ENCODE peak calls at places on chromosomes 7 and 10, in ten cellular contexts. T is aorta; U is right atrium auricular region; V is upper lobe of left lung; A is PC-9; N is lower lobe of right lung; O is CD8-positive, alpha-beta memory T cell; L is CD8-positive, alpha-beta T cell; P is OCI-LY7; H is mucosa of descending colon. I is an unnamed sample. For H3K4me1 and H3K36me3, the result is how much of the 10 kb centered on the place peaks cover.

GRCh38 chr7:152076940-152077933 is 51.8 kb downstream of the GALNT11 start:
- DNase-seq in T (no peak), U (no peak), V (peak), A (no peak), N (no peak), O (no peak), L (no peak), P (no peak), H (no peak), I (no peak)

GRCh38 chr10:7819126-7819470 is 793 bp downstream of the TAF3 start:
- DNase-seq in T (peak), U (peak), V (peak), A (no peak), N (peak), O (peak), L (no peak), P (peak), H (peak), I (peak)

GRCh38 chr7:110075450-110075849 is 1015.5 kb upstream of the LRRN3 start:
- DNase-seq in T (no peak), U (no peak), V (no peak), A (no peak), N (no peak), O (no peak), L (no peak), P (no peak), H (no peak), I (no peak)

GRCh38 chr10:50554995-50555568 is 68.7 kb downstream of the SGMS1 start:
- DNase-seq in T (no peak), U (no peak), V (no peak), A (no peak), N (no peak), O (no peak), L (no peak), P (peak), H (no peak), I (no peak)

GRCh38 chr10:49280001-49280408 is 19.0 kb upstream of the C10orf71 start:
- DNase-seq in T (peak), U (no peak), V (peak), A (no peak), N (no peak), O (no peak), L (no peak), P (no peak), H (no peak), I (no peak)

GRCh38 chr7:39741942-39742623 is 118.7 kb downstream of the RALA start:
- DNase-seq in T (peak), U (no peak), V (no peak), A (peak), N (peak), O (peak), L (peak), P (no peak), H (peak), I (peak)

GRCh38 chr10:126907423-126907970 is 2.3 kb downstream of the DOCK1 start:
- DNase-seq in T (peak), U (no peak), V (no peak), A (no peak), N (no peak), O (no peak), L (no peak), P (no peak), H (no peak), I (no peak)

GRCh38 chr10:30736685-30737232 is 107.2 kb upstream of the LYZL2 start:
- DNase-seq in T (peak), U (peak), V (no peak), A (peak), N (no peak), O (no peak), L (no peak), P (no peak), H (no peak), I (no peak)

GRCh38 chr7:122544463-122544862 is 154.5 kb downstream of the RNF133 start:
- DNase-seq in T (peak), U (no peak), V (no peak), A (no peak), N (no peak), O (no peak), L (no peak), P (peak), H (no peak), I (no peak)

GRCh38 chr10:23362879-23363787 is 18.5 kb upstream of the C10orf67 start:
- DNase-seq in T (no peak), U (no peak), V (no peak), A (no peak), N (no peak), O (peak), L (no peak), P (peak), H (no peak), I (peak)

GRCh38 chr7:102417105-102417504 is 16.3 kb upstream of the ORAI2 start:
- DNase-seq in T (no peak), U (no peak), V (no peak), A (no peak), N (no peak), O (peak), L (no peak), P (no peak), H (no peak), I (peak)

GRCh38 chr7:102421706-102422105 is 11.7 kb upstream of the ORAI2 start:
- DNase-seq in T (no peak), U (no peak), V (no peak), A (no peak), N (no peak), O (no peak), L (no peak), P (peak), H (no peak), I (no peak)

GRCh38 chr7:102416406-102416805 is 17.0 kb upstream of the ORAI2 start:
- DNase-seq in T (no peak), U (no peak), V (no peak), A (no peak), N (no peak), O (no peak), L (no peak), P (no peak), H (no peak), I (no peak)

GRCh38 chr7:102415685-102416225 is 17.6 kb upstream of the ORAI2 start:
- DNase-seq in T (no peak), U (no peak), V (peak), A (no peak), N (peak), O (peak), L (peak), P (peak), H (no peak), I (peak)

GRCh38 chr7:102418603-102419002 is 14.8 kb upstream of the ORAI2 start:
- DNase-seq in T (no peak), U (no peak), V (no peak), A (no peak), N (no peak), O (no peak), L (no peak), P (no peak), H (no peak), I (no peak)
- H3K4me1 ChIP-seq in T (under half), U (under half), V (under half), A (under half), N (under half), O (half or more), L (half or more), P (half or more), H (under half), I (half or more)

GRCh38 chr10:247480-247879 is 112.2 kb downstream of the ZMYND11 start:
- DNase-seq in T (no peak), U (no peak), V (no peak), A (no peak), N (no peak), O (no peak), L (no peak), P (no peak), H (no peak), I (no peak)
- H3K36me3 ChIP-seq in T (under half), U (half or more), V (half or more), A (under half), N (half or more), O (under half), L (under half), P (under half), H (under half), I (under half)

DNA sequence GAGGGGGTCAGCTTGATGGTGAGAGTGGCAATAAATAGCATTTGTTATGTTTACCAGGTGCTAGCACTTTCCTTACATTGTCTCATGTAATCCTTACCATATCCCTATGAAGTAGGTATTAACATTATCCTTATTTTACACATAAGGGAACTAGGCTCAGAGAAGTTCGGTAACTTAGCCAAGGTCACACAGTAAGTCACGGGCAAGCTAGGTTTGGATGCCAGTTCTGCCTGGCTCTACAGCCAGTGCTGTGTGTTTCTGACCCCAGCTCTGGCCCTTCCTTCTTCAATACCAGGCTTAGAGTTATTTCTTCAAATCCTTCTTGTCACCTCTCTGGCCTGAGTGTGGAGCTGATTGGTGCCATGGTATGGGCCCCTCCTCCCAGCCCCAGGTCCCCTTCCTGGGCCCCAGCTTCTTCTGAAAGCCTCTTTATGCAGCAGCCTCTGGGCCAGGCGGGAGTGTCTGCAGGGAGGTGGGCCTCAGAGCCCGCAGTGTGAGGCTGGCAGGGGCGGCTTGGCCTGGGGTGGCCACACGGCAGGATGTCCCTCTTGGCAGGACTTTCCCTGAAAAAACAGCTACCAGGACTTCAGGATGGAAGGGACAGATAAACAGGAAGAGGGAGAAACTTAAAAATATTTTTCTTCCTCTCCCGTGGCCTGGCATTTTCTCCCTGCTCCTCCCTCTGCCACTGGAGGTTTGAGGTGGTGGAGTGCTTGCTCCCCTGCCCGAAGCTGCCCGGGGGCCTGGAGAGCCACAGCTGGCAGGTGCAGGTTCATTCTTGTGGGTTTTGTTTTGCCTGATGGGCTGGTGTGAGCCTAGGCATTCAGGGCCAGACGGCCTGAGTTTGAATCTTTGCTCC is 20.6 kb downstream of the PALD1 start:
- DNase-seq in T (no peak), U (no peak), V (no peak), A (no peak), N (no peak), O (no peak), L (no peak), P (peak), H (no peak), I (no peak)
- H3K4me1 ChIP-seq in T (under half), U (under half), V (half or more), A (under half), N (half or more), O (under half), L (under half), P (half or more), H (under half), I (under half)

DNA sequence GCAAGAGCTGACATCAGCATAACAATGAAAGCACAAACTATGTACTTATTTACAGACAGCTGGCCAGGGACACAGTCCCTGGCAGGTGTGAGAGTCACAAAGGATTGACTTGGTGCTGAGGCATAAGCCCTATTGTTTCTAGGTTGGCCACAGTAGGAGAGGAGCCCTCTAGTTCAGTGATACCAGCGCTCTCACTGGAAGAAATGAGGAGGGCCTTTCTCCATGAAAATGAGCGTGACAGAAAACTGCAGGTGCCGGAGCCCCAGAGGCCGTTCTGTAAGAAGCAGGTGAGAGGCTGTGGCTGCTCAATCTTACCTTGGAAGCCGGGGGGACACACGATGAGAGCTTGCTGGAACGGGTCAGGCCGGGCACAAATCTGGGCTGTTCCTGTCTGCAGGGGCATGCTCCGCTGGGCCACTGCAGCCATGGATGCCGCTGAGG is 90.5 kb downstream of the CLEC2L start:
- DNase-seq in T (no peak), U (no peak), V (no peak), A (no peak), N (no peak), O (no peak), L (no peak), P (no peak), H (no peak), I (no peak)
- H3K36me3 ChIP-seq in T (under half), U (half or more), V (half or more), A (under half), N (half or more), O (under half), L (under half), P (under half), H (under half), I (under half)

I was measured in CD4-positive, alpha-beta memory T cell.